ENCODE peak calls at places on chromosomes 6 and 20, in five cellular contexts. One of them, this sample, is unnamed.

GRCh38 chr20:9397928-9398327 is 116.5 kb upstream of the LAMP5 start:
- DNase-seq in hypothalamus: no peak
- DNase-seq in iris pigment epithelial cell: no peak
- DNase-seq in stimulated activated CD8-positive, alpha-beta memory T cell treated with anti-CD3 and anti-CD28 coated beads, Interleukin-7, amount 100 ng/mL, for 1 hour: no peak
- DNase-seq in aorta: peak
- DNase-seq in this sample: peak

GRCh38 chr6:139376054-139376355 is 1.6 kb upstream of the CITED2 start:
- DNase-seq in stimulated activated CD8-positive, alpha-beta memory T cell treated with anti-CD3 and anti-CD28 coated beads, Interleukin-7, amount 100 ng/mL, for 1 hour: no peak
- DNase-seq in iris pigment epithelial cell: no peak
- DNase-seq in aorta: no peak
- DNase-seq in hypothalamus: no peak
- DNase-seq in this sample: no peak

GRCh38 chr6:20211037-20211940 is 980 bp downstream of the MBOAT1 start:
- DNase-seq in hypothalamus: no peak
- DNase-seq in iris pigment epithelial cell: peak
- DNase-seq in aorta: no peak
- DNase-seq in stimulated activated CD8-positive, alpha-beta memory T cell treated with anti-CD3 and anti-CD28 coated beads, Interleukin-7, amount 100 ng/mL, for 1 hour: no peak
- DNase-seq in this sample: no peak

GRCh38 chr6:114569643-114570042 is 226.8 kb upstream of the HS3ST5 start:
- DNase-seq in hypothalamus: no peak
- DNase-seq in iris pigment epithelial cell: no peak
- DNase-seq in stimulated activated CD8-positive, alpha-beta memory T cell treated with anti-CD3 and anti-CD28 coated beads, Interleukin-7, amount 100 ng/mL, for 1 hour: no peak
- DNase-seq in aorta: no peak
- DNase-seq in this sample: no peak

GRCh38 chr6:117512056-117512828 is 29.8 kb downstream of the DCBLD1 start:
- DNase-seq in stimulated activated CD8-positive, alpha-beta memory T cell treated with anti-CD3 and anti-CD28 coated beads, Interleukin-7, amount 100 ng/mL, for 1 hour: no peak
- DNase-seq in aorta: no peak
- DNase-seq in iris pigment epithelial cell: no peak
- DNase-seq in hypothalamus: no peak
- DNase-seq in this sample: peak

GRCh38 chr6:11711644-11711993 is 67.0 kb downstream of the ADTRP start:
- DNase-seq in stimulated activated CD8-positive, alpha-beta memory T cell treated with anti-CD3 and anti-CD28 coated beads, Interleukin-7, amount 100 ng/mL, for 1 hour: no peak
- DNase-seq in hypothalamus: no peak
- DNase-seq in aorta: no peak
- DNase-seq in iris pigment epithelial cell: peak
- DNase-seq in this sample: no peak

GRCh38 chr20:2122921-2123320 is 21.3 kb downstream of the STK35 start:
- DNase-seq in stimulated activated CD8-positive, alpha-beta memory T cell treated with anti-CD3 and anti-CD28 coated beads, Interleukin-7, amount 100 ng/mL, for 1 hour: no peak
- DNase-seq in aorta: no peak
- DNase-seq in iris pigment epithelial cell: peak
- DNase-seq in hypothalamus: no peak
- DNase-seq in this sample: no peak

GRCh38 chr20:20568604-20569205 is 143.7 kb downstream of the RALGAPA2 start:
- DNase-seq in hypothalamus: no peak
- DNase-seq in aorta: no peak
- DNase-seq in stimulated activated CD8-positive, alpha-beta memory T cell treated with anti-CD3 and anti-CD28 coated beads, Interleukin-7, amount 100 ng/mL, for 1 hour: no peak
- DNase-seq in iris pigment epithelial cell: peak
- DNase-seq in this sample: no peak

GRCh38 chr6:90274481-90275030 is 22.1 kb downstream of the BACH2 start:
- DNase-seq in iris pigment epithelial cell: no peak
- DNase-seq in stimulated activated CD8-positive, alpha-beta memory T cell treated with anti-CD3 and anti-CD28 coated beads, Interleukin-7, amount 100 ng/mL, for 1 hour: peak
- DNase-seq in hypothalamus: no peak
- DNase-seq in aorta: peak
- DNase-seq in this sample: no peak

GRCh38 chr6:105209950-105210706 is 30.3 kb upstream of the POPDC3 start:
- DNase-seq in iris pigment epithelial cell: peak
- DNase-seq in hypothalamus: no peak
- DNase-seq in aorta: no peak
- DNase-seq in stimulated activated CD8-positive, alpha-beta memory T cell treated with anti-CD3 and anti-CD28 coated beads, Interleukin-7, amount 100 ng/mL, for 1 hour: no peak
- DNase-seq in this sample: no peak

GRCh38 chr6:18349350-18349749 is 37.8 kb upstream of the RNF144B start:
- DNase-seq in hypothalamus: no peak
- DNase-seq in stimulated activated CD8-positive, alpha-beta memory T cell treated with anti-CD3 and anti-CD28 coated beads, Interleukin-7, amount 100 ng/mL, for 1 hour: no peak
- DNase-seq in iris pigment epithelial cell: no peak
- DNase-seq in aorta: no peak
- DNase-seq in this sample: peak

GRCh38 chr20:51036827-51037229 is 13.9 kb upstream of the KCNG1 start:
- DNase-seq in aorta: no peak
- DNase-seq in stimulated activated CD8-positive, alpha-beta memory T cell treated with anti-CD3 and anti-CD28 coated beads, Interleukin-7, amount 100 ng/mL, for 1 hour: no peak
- DNase-seq in iris pigment epithelial cell: peak
- DNase-seq in hypothalamus: no peak
- DNase-seq in this sample: no peak

GRCh38 chr6:2129076-2129695 is 116.2 kb downstream of the GMDS start:
- DNase-seq in iris pigment epithelial cell: no peak
- DNase-seq in hypothalamus: no peak
- DNase-seq in aorta: no peak
- DNase-seq in stimulated activated CD8-positive, alpha-beta memory T cell treated with anti-CD3 and anti-CD28 coated beads, Interleukin-7, amount 100 ng/mL, for 1 hour: no peak
- DNase-seq in this sample: no peak

GRCh38 chr6:74931567-74931966 is 274.3 kb downstream of the COL12A1 start:
- DNase-seq in aorta: no peak
- DNase-seq in iris pigment epithelial cell: peak
- DNase-seq in hypothalamus: no peak
- DNase-seq in stimulated activated CD8-positive, alpha-beta memory T cell treated with anti-CD3 and anti-CD28 coated beads, Interleukin-7, amount 100 ng/mL, for 1 hour: no peak
- DNase-seq in this sample: peak

GRCh38 chr6:113184291-113184690 is 672.9 kb upstream of the MARCKS start:
- DNase-seq in iris pigment epithelial cell: peak
- DNase-seq in aorta: no peak
- DNase-seq in stimulated activated CD8-positive, alpha-beta memory T cell treated with anti-CD3 and anti-CD28 coated beads, Interleukin-7, amount 100 ng/mL, for 1 hour: no peak
- DNase-seq in hypothalamus: no peak
- DNase-seq in this sample: peak

GRCh38 chr6:106163966-106164877 is 78.1 kb downstream of the PRDM1 start:
- DNase-seq in stimulated activated CD8-positive, alpha-beta memory T cell treated with anti-CD3 and anti-CD28 coated beads, Interleukin-7, amount 100 ng/mL, for 1 hour: no peak
- DNase-seq in hypothalamus: no peak
- DNase-seq in aorta: peak
- DNase-seq in iris pigment epithelial cell: peak
- DNase-seq in this sample: peak

GRCh38 chr20:14711681-14712080 is 374.3 kb upstream of the FLRT3 start:
- DNase-seq in iris pigment epithelial cell: peak
- DNase-seq in aorta: no peak
- DNase-seq in stimulated activated CD8-positive, alpha-beta memory T cell treated with anti-CD3 and anti-CD28 coated beads, Interleukin-7, amount 100 ng/mL, for 1 hour: no peak
- DNase-seq in hypothalamus: no peak
- DNase-seq in this sample: no peak

GRCh38 chr6:145815351-145815772 is 767 bp upstream of the FBXO30 start:
- DNase-seq in hypothalamus: no peak
- DNase-seq in aorta: no peak
- DNase-seq in iris pigment epithelial cell: peak
- DNase-seq in stimulated activated CD8-positive, alpha-beta memory T cell treated with anti-CD3 and anti-CD28 coated beads, Interleukin-7, amount 100 ng/mL, for 1 hour: no peak
- DNase-seq in this sample: peak

GRCh38 chr6:113763883-113764282 is 93.3 kb upstream of the MARCKS start:
- DNase-seq in stimulated activated CD8-positive, alpha-beta memory T cell treated with anti-CD3 and anti-CD28 coated beads, Interleukin-7, amount 100 ng/mL, for 1 hour: no peak
- DNase-seq in aorta: no peak
- DNase-seq in hypothalamus: no peak
- DNase-seq in iris pigment epithelial cell: peak
- DNase-seq in this sample: peak